ENCODE peak calls at places on chromosomes 5 and 9, in seven cellular contexts. Z is kidney, F is lung, Y is PC-9, X is gastrocnemius medialis, Q is A549, M is upper lobe of right lung. C is an unnamed sample.

GRCh38 chr9:114643001-114643400 is 14.6 kb downstream of the TEX53 start:
- DNase-seq in M (no peak), Q (no peak), X (no peak), F (no peak), Y (no peak), Z (peak), C (no peak)

GRCh38 chr9:8448226-8448625 is 648.6 kb upstream of the DMAC1 start:
- DNase-seq in F (no peak), M (no peak), Z (no peak), Y (no peak), X (no peak), Q (no peak), C (no peak)

GRCh38 chr5:180135128-180135955 is 63.8 kb upstream of the RNF130 start:
- DNase-seq in Z (peak), Y (peak), Q (no peak), F (no peak), X (no peak), M (peak), C (no peak)

GRCh38 chr5:181020716-181021115 is 19.4 kb upstream of the BTNL9 start:
- DNase-seq in M (no peak), X (no peak), Y (no peak), Z (peak), F (no peak), Q (no peak), C (no peak)

GRCh38 chr5:76819851-76820280 is 1.0 kb downstream of the F2RL1 start:
- DNase-seq in Q (peak), M (peak), Z (peak), X (no peak), Y (no peak), F (no peak), C (no peak)

GRCh38 chr9:133710661-133711427 is 27.3 kb downstream of the SARDH start:
- DNase-seq in F (no peak), M (peak), Y (no peak), Q (no peak), Z (peak), X (peak), C (no peak)

GRCh38 chr5:97629281-97629680 is 446.2 kb upstream of the RIOK2 start:
- DNase-seq in X (peak), M (no peak), Q (no peak), F (peak), Z (peak), Y (no peak), C (peak)

GRCh38 chr5:151430731-151431130 is 16.7 kb upstream of the SLC36A1 start:
- DNase-seq in X (no peak), Z (no peak), Y (no peak), F (no peak), M (no peak), Q (no peak), C (no peak)

GRCh38 chr9:27382989-27383388 is 86.0 kb upstream of the EQTN start:
- DNase-seq in Y (no peak), Q (no peak), M (no peak), F (no peak), X (no peak), Z (no peak), C (no peak)

GRCh38 chr5:145689235-145689634 is 145.9 kb downstream of the PRELID2 start:
- DNase-seq in F (no peak), Q (no peak), X (no peak), Y (no peak), Z (no peak), M (no peak), C (no peak)

GRCh38 chr5:21195145-21195544 is 1207.1 kb upstream of the CDH18 start:
- DNase-seq in X (no peak), Q (no peak), M (no peak), F (no peak), Y (no peak), Z (no peak), C (no peak)

GRCh38 chr5:115735108-115735998 is 81.1 kb downstream of the CDO1 start:
- DNase-seq in Y (no peak), X (peak), F (no peak), Z (no peak), Q (no peak), M (no peak), C (no peak)

GRCh38 chr9:127711226-127711701 is 4.2 kb downstream of the PTRH1 start:
- DNase-seq in Z (no peak), Q (no peak), Y (no peak), F (no peak), M (no peak), X (no peak), C (no peak)

GRCh38 chr5:72320022-72320898 is at the start of the genes MRPS27 and PTCD2:
- DNase-seq in Q (peak), F (peak), Y (peak), X (peak), M (peak), Z (peak), C (peak)

GRCh38 chr5:72152506-72152905 is 45.2 kb downstream of the MAP1B start:
- DNase-seq in Q (no peak), Z (no peak), M (no peak), F (no peak), Y (no peak), X (no peak), C (no peak)

GRCh38 chr5:79396265-79396664 is 117.7 kb downstream of the HOMER1 start:
- DNase-seq in M (no peak), Q (no peak), Z (no peak), F (no peak), Y (no peak), X (no peak), C (no peak)

GRCh38 chr9:92671323-92671722 is 1.4 kb upstream of the IPPK start:
- DNase-seq in Y (peak), M (peak), X (no peak), Z (peak), Q (peak), F (no peak), C (no peak)

GRCh38 chr5:84623034-84623433 is 238.4 kb upstream of the EDIL3 start:
- DNase-seq in Y (no peak), Q (no peak), Z (no peak), X (no peak), M (no peak), F (no peak), C (no peak)

GRCh38 chr9:14471041-14471440 is 157.1 kb upstream of the NFIB start:
- DNase-seq in Z (no peak), X (no peak), Y (no peak), M (no peak), F (no peak), Q (no peak), C (no peak)

GRCh38 chr5:113112435-113112834 is 135.8 kb downstream of the DCP2 start:
- DNase-seq in F (no peak), X (no peak), M (no peak), Y (no peak), Q (no peak), Z (no peak), C (no peak)

GRCh38 chr9:128293091-128293490 is 17.0 kb downstream of the SWI5 start:
- DNase-seq in Z (no peak), Y (no peak), M (no peak), X (no peak), Q (no peak), F (no peak), C (no peak)

GRCh38 chr5:37721447-37721871 is 118.4 kb downstream of the GDNF start:
- DNase-seq in M (no peak), Z (no peak), X (no peak), Q (no peak), F (no peak), Y (no peak), C (no peak)

GRCh38 chr9:74122661-74123060 is 374.5 kb upstream of the RORB start:
- DNase-seq in Y (no peak), Q (no peak), Z (no peak), F (no peak), M (no peak), X (no peak), C (no peak)

GRCh38 chr9:74935008-74935407 is 17.7 kb downstream of the C9orf40 start:
- DNase-seq in Q (no peak), Z (no peak), M (no peak), X (no peak), Y (no peak), F (no peak), C (no peak)

GRCh38 chr9:11158063-11158462 is 545.3 kb upstream of the PTPRD start:
- DNase-seq in M (no peak), F (no peak), Y (no peak), Z (peak), X (no peak), Q (no peak), C (no peak)

GRCh38 chr9:76595645-76596044 is 136.7 kb downstream of the GCNT1 start:
- DNase-seq in Z (no peak), M (no peak), Q (no peak), X (no peak), Y (no peak), F (no peak), C (no peak)

GRCh38 chr5:65163698-65164097 is 318.0 kb downstream of the ADAMTS6 start:
- DNase-seq in F (no peak), X (no peak), Q (no peak), M (no peak), Y (no peak), Z (no peak), C (no peak)

GRCh38 chr5:138706655-138707480 is 46.4 kb upstream of the CTNNA1 start:
- DNase-seq in Y (no peak), Z (no peak), F (no peak), Q (peak), X (peak), M (no peak), C (no peak)

GRCh38 chr5:132065351-132065937 is 5.0 kb downstream of the IL3 start:
- DNase-seq in M (peak), F (peak), Y (peak), X (no peak), Q (peak), Z (peak), C (peak)

GRCh38 chr5:52786937-52787599 is 648 bp upstream of the ITGA1 start:
- DNase-seq in Z (no peak), Q (peak), Y (no peak), X (no peak), M (no peak), F (peak), C (no peak)

GRCh38 chr9:37390759-37391158 is 31.7 kb upstream of the GRHPR start:
- DNase-seq in X (no peak), M (no peak), Z (no peak), Y (no peak), F (no peak), Q (peak), C (no peak)

GRCh38 chr5:137734962-137735530 is 843 bp downstream of the KLHL3 start:
- DNase-seq in Z (peak), Q (no peak), Y (no peak), M (peak), F (peak), X (no peak), C (peak)

GRCh38 chr5:78497573-78498533 is 137.4 kb downstream of the SCAMP1 start:
- DNase-seq in Q (no peak), M (no peak), Y (no peak), X (peak), Z (no peak), F (no peak), C (peak)

GRCh38 chr9:121284733-121285451 is 16.9 kb downstream of the GSN start:
- DNase-seq in Q (no peak), Y (peak), M (peak), Z (peak), F (no peak), X (peak), C (no peak)
- H3K27ac ChIP-seq in Q (peak), Y (no peak), M (peak), Z (peak), F (peak), X (peak), C (peak)

GRCh38 chr5:110753620-110754019 is 14.8 kb downstream of the SLC25A46 start:
- DNase-seq in X (no peak), Q (no peak), Z (no peak), M (no peak), F (no peak), Y (no peak), C (no peak)

GRCh38 chr5:110752953-110753352 is 14.1 kb downstream of the SLC25A46 start:
- DNase-seq in X (no peak), Q (no peak), M (no peak), F (no peak), Z (no peak), Y (no peak), C (no peak)

GRCh38 chr5:110754181-110754580 is 15.4 kb downstream of the SLC25A46 start:
- DNase-seq in F (no peak), Z (no peak), M (no peak), X (no peak), Q (no peak), Y (no peak), C (no peak)

GRCh38 chr5:110757118-110757729 is 18.4 kb downstream of the SLC25A46 start:
- DNase-seq in Y (peak), M (no peak), F (no peak), Z (no peak), X (no peak), Q (peak), C (no peak)

DNA sequence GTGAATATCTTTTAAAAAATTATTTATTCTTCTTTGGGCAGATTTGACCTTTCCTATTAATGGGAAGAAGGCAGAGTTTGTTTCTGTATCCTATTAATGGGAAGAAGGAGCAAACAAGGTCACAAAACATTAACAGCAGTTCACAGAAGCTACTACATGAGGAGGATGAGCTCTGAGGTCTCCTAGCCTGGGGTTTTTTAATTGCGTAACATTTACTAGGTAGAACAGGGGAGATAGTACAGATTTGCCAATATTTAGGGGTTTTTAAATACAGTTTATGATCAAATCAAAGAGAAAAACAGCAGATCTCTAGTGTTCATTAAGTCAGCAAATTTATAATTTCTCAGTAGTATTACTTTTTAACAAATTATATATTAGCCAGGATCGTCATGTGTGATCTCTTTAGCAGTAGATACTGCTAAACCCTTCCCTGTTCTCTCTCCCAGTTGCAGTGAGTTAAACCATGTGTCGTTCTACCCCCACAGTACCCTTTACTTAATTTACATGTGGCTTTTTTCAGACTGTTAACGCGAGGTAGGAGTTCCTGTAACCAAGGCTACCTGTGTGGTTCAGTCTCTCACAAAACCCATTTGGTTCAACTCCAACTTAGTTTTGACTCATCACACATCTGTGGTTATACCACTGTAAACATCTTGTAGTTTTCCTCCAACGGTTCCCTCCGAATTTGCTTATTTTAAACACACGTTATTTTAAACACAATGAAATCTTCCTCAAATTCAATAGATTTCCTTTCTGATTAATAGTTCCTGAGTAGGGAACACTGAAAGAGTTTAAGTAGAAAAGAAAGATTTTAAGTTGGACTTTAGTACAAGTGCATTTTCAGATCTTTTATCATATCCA is 13.3 kb downstream of the SLC25A46 start:
- DNase-seq in Y (no peak), F (no peak), M (no peak), Q (no peak), Z (no peak), X (no peak), C (no peak)
- H3K4me3 ChIP-seq in Y (no peak), F (no peak), M (no peak), Q (no peak), Z (no peak), X (no peak), C (no peak)

DNA sequence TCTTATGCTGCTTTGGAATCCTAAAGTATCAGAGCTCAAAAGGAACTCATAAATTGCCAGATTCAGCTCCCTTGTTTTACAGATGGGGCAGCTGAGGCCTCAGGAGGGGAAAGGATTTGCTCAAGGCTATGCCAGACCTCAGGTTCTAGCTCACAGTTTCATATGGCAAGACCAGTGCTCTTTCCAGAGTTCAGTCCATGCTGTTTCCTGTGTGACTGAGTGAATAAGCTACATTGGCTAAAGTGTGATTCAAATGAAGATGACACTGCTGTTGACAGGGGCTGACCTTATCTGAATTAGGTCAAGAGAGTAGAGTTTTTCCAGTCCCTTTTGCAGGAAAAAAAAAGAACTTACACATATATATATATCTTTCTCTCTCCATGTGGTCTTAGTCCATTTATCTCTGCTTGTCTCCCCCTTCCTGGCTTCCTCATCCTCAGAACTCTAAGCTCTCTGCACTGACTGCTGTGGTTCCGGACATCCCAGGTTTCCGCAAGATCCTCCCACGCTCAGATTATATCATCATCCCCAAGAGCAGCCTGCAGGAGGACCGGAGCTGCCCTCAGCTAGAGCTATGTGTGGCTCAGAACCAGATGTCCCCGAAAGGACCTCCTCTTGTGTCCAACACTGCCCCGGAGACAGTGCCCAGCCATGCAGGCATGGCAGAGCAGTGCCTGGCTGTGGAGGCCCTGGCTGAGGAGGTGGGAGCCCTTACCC is 9.3 kb downstream of the HMGXB3 start:
- DNase-seq in M (no peak), Z (no peak), F (no peak), X (no peak), Q (no peak), Y (no peak), C (no peak)
- TF ChIP-seq CTCF in M (no peak), Z (no peak), F (no peak), X (no peak), Q (no peak), Y (no peak), C (no peak)

DNA sequence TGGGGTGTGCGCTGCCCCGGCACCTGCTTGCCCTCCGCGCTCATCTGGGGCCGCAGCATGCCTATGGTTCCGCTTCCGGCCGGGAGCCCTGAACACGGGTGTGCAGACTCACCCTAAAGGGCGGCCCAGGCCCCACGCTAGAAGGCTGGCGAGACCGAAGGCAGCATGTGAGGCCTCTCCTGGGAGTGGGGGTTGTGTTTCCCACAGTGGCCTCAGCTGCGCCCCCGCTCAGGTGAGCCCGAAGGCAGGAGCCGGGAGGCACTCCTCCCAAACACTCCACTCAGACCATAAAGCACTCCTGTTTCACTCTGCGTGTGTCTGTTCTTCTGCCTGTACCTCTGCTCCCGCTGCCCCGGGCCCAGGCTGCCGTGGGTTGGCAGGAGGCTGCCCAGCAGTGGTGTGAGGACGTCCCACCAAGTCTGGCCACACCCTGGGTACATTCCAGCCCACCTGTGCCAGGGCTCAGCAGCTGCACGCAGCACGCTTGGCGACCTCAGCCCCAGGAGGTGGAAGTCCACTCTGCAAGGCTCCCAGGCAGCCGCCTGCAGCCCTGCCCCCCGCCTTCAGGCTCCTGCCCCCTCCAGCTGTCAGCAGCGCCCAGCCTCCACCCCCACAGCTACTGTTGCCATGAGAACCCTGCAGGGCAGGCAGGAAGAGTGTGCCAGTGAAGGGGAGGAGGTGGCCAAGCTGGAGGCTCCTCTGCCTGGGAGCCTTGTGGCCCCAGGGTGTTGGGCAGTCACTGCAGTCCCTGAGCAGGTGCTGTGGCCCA is 1.2 kb upstream of the AJM1 start:
- DNase-seq in Y (peak), F (no peak), Z (peak), X (peak), Q (peak), M (no peak), C (peak)
- H3K27ac ChIP-seq in Y (peak), F (no peak), Z (peak), X (peak), Q (peak), M (no peak), C (peak)

GRCh38 chr9:136093331-136093986 is 1.6 kb downstream of the NACC2 start:
- DNase-seq in Q (peak), F (no peak), X (peak), M (no peak), Y (no peak), Z (peak), C (no peak)

GRCh38 chr9:136093995-136094881 is 851 bp downstream of the NACC2 start:
- DNase-seq in Z (peak), X (peak), Y (no peak), Q (peak), M (peak), F (peak), C (no peak)

GRCh38 chr9:136091582-136092352 is 3.3 kb downstream of the NACC2 start:
- DNase-seq in M (no peak), F (no peak), Y (no peak), Z (peak), Q (no peak), X (peak), C (no peak)

GRCh38 chr9:136092353-136092650 is 2.8 kb downstream of the NACC2 start:
- DNase-seq in Z (no peak), X (peak), F (no peak), Q (no peak), M (no peak), Y (no peak), C (no peak)

GRCh38 chr9:136092741-136093140 is 2.3 kb downstream of the NACC2 start:
- DNase-seq in X (peak), Q (no peak), M (no peak), Y (no peak), F (no peak), Z (peak), C (no peak)
- H3K4me3 ChIP-seq in X (peak), Q (peak), M (no peak), Y (no peak), F (no peak), Z (peak), C (no peak)

GRCh38 chr5:33261305-33261704 is 179.5 kb upstream of the TARS1 start:
- DNase-seq in Z (no peak), Q (no peak), F (no peak), M (no peak), Y (no peak), X (no peak), C (no peak)
- TF ChIP-seq CTCF in Z (no peak), Q (no peak), F (no peak), M (no peak), Y (no peak), X (no peak), C (no peak)